ENCODE peak calls at places on chromosomes 6 and 20, in six cellular contexts. R, F, G, A, B and H are unnamed samples.

GRCh38 chr6:90896165-90896549 is 309.3 kb upstream of the MAP3K7 start:
- DNase-seq in R (no peak), F (no peak), G (no peak), A (no peak), B (no peak), H (no peak)

GRCh38 chr6:111841822-111842221 is 31.4 kb downstream of the FYN start:
- DNase-seq in R (no peak), F (no peak), G (no peak), A (peak), B (peak), H (no peak)

GRCh38 chr6:50110557-50110956 is 60.8 kb upstream of the DEFB112 start:
- DNase-seq in R (no peak), F (no peak), G (no peak), A (no peak), B (no peak), H (no peak)

GRCh38 chr6:166540631-166541331 is 45.7 kb downstream of the RAMACL start:
- DNase-seq in R (no peak), F (no peak), G (no peak), A (no peak), B (no peak), H (no peak)

GRCh38 chr20:32224463-32224862 is 16.8 kb downstream of the POFUT1 start:
- DNase-seq in R (no peak), F (no peak), G (no peak), A (no peak), B (no peak), H (no peak)

GRCh38 chr6:98292812-98293211 is 541.6 kb upstream of the POU3F2 start:
- DNase-seq in R (no peak), F (no peak), G (no peak), A (no peak), B (no peak), H (no peak)

GRCh38 chr6:127477648-127478047 is 18.5 kb upstream of the KIAA0408 start:
- DNase-seq in R (no peak), F (no peak), G (no peak), A (no peak), B (no peak), H (no peak)

GRCh38 chr6:138231399-138231886 is 13.2 kb upstream of the PBOV1 start:
- DNase-seq in R (no peak), F (no peak), G (no peak), A (no peak), B (no peak), H (no peak)

GRCh38 chr6:11427827-11428245 is 109.7 kb upstream of the TMEM170B start:
- DNase-seq in R (no peak), F (no peak), G (no peak), A (no peak), B (no peak), H (no peak)

GRCh38 chr6:31791324-31792089 is 4.0 kb downstream of the VARS1 start:
- DNase-seq in R (no peak), F (peak), G (peak), A (no peak), B (peak), H (peak)

GRCh38 chr6:130675072-130675471 is 152.1 kb upstream of the SMLR1 start:
- DNase-seq in R (no peak), F (no peak), G (no peak), A (no peak), B (no peak), H (peak)

GRCh38 chr20:33993800-33994623 is at the start of gene RALY:
- DNase-seq in R (peak), F (peak), G (peak), A (peak), B (peak), H (peak)

GRCh38 chr6:142885182-142885867 is 59.7 kb downstream of the HIVEP2 start:
- DNase-seq in R (no peak), F (no peak), G (peak), A (peak), B (peak), H (peak)

GRCh38 chr20:32964575-32964974 is 39.7 kb downstream of the SUN5 start:
- DNase-seq in R (no peak), F (no peak), G (no peak), A (no peak), B (no peak), H (no peak)

GRCh38 chr6:26205625-26206574 is 118.7 kb downstream of the HFE start:
- DNase-seq in R (no peak), F (peak), G (no peak), A (no peak), B (no peak), H (peak)

GRCh38 chr6:90192857-90193256 is 103.8 kb downstream of the BACH2 start:
- DNase-seq in R (no peak), F (no peak), G (no peak), A (no peak), B (no peak), H (no peak)

GRCh38 chr6:162733489-162733888 is 5.7 kb downstream of the PACRG start:
- DNase-seq in R (no peak), F (no peak), G (no peak), A (no peak), B (no peak), H (no peak)

GRCh38 chr6:35590622-35591066 is 77.9 kb upstream of the TULP1 start:
- DNase-seq in R (peak), F (no peak), G (no peak), A (no peak), B (no peak), H (no peak)
- TF ChIP-seq CTCF in R (no peak), F (no peak), G (no peak), A (no peak), B (no peak), H (no peak)

DNA sequence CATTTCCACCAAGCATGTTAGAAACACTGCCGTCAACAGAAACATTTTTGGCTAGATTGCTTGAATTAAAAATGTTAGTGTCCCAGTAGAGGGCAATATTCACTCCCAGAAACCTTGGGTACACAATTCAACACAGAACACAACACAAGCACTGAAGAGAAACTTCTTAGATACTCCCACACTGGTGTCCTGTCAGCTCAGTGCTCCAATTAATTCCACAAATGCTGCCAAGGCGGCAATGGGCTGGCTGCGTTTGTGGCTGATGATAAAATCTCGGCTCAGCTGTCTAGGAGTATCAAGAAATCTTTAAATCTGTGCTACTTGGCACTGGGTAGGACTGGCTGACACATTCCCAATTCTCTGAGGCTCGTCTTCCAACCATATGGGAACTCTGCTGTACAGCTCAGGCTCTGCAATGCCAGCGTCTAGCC is 39.3 kb downstream of the BEND3 start:
- DNase-seq in R (no peak), F (no peak), G (no peak), A (no peak), B (no peak), H (no peak)
- TF ChIP-seq CTCF in R (no peak), F (peak), G (no peak), A (no peak), B (no peak), H (peak)

GRCh38 chr20:23835716-23836115 is 9.2 kb upstream of the CST2 start:
- DNase-seq in R (no peak), F (no peak), G (no peak), A (no peak), B (no peak), H (no peak)
- TF ChIP-seq CTCF in R (no peak), F (no peak), G (no peak), A (no peak), B (no peak), H (no peak)

DNA sequence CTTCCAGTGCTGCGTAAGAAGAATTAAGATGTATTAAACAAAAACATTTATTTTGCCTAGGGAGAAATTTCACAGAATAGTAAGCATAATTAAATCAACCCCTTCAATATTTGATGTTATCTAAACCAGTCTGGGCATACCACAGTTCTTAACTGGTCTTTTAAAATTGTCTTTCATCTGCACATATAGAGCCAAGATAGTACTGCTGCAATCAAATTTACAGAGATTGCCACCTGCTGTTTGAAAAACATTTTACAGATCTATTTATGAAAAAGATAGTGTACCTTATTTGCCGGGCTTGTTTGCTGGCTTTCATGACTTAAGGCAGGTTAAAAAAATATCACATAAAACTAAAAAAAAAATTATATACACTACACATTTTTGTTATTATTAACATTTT is 323.2 kb downstream of the ADGRB3 start:
- DNase-seq in R (no peak), F (no peak), G (no peak), A (no peak), B (no peak), H (no peak)
- TF ChIP-seq CTCF in R (no peak), F (peak), G (no peak), A (no peak), B (peak), H (no peak)

GRCh38 chr6:105178636-105179035 is 1.2 kb downstream of the POPDC3 start:
- DNase-seq in R (no peak), F (no peak), G (no peak), A (no peak), B (no peak), H (no peak)

GRCh38 chr6:105178110-105178509 is 1.7 kb downstream of the POPDC3 start:
- DNase-seq in R (no peak), F (no peak), G (no peak), A (no peak), B (no peak), H (peak)

GRCh38 chr6:105177521-105177920 is 2.3 kb downstream of the POPDC3 start:
- DNase-seq in R (no peak), F (no peak), G (no peak), A (no peak), B (no peak), H (no peak)

GRCh38 chr6:105181981-105182515 is 2.2 kb upstream of the POPDC3 start:
- DNase-seq in R (no peak), F (no peak), G (no peak), A (no peak), B (no peak), H (no peak)

GRCh38 chr6:105179244-105180065 is at the start of gene POPDC3:
- DNase-seq in R (peak), F (peak), G (peak), A (no peak), B (peak), H (peak)
- TF ChIP-seq CTCF in R (no peak), F (no peak), G (no peak), A (no peak), B (no peak), H (peak)